ENCODE peak calls at places on chromosomes 11 and 22, in six cellular contexts. Z, R, D, B, U and I are unnamed samples.

GRCh38 chr11:111960916-111961315 is 23.8 kb downstream of the DIXDC1 start:
- DNase-seq in D (no peak), R (no peak), Z (no peak), U (no peak), B (peak; percentile 18), I (no peak)

GRCh38 chr11:7548659-7549283 is 35.0 kb downstream of the PPFIBP2 start:
- DNase-seq in D (no peak), B (peak; percentile 27), Z (peak; percentile 25), R (no peak), U (no peak), I (peak; percentile 35)

GRCh38 chr11:64238076-64238475 is 2.8 kb upstream of the FKBP2 start:
- DNase-seq in Z (no peak), R (no peak), U (no peak), B (no peak), D (no peak), I (no peak)

GRCh38 chr22:39142088-39142667 is 10.3 kb downstream of the CBX7 start:
- DNase-seq in R (no peak), U (no peak), Z (no peak), D (no peak), B (no peak), I (no peak)

GRCh38 chr22:38262051-38262795 is 10.6 kb downstream of the TMEM184B start:
- DNase-seq in B (no peak), U (peak; percentile 33), R (peak; percentile 29), Z (peak; percentile 54), D (no peak), I (peak; percentile 59)

GRCh38 chr11:64787526-64788320 is 9.4 kb upstream of the SF1 start:
- DNase-seq in B (peak; percentile 72), Z (peak; percentile 41), D (no peak), R (peak; percentile 52), U (peak; percentile 71), I (peak; percentile 76)

GRCh38 chr11:120904116-120904515 is 119.8 kb upstream of the TBCEL start:
- DNase-seq in D (no peak), R (no peak), U (no peak), B (no peak), Z (no peak), I (no peak)

GRCh38 chr11:102006835-102007566 is 40.2 kb upstream of the CFAP300 start:
- DNase-seq in Z (peak; percentile 71), D (no peak), R (no peak), U (no peak), B (peak; percentile 68), I (no peak)

GRCh38 chr11:36304349-36304748 is 8.3 kb downstream of the PRR5L start:
- DNase-seq in D (no peak), Z (no peak), R (no peak), B (no peak), U (no peak), I (peak; percentile 20)

GRCh38 chr11:77580712-77581337 is 8.9 kb upstream of the AQP11 start:
- DNase-seq in R (no peak), U (no peak), D (no peak), B (peak; percentile 61), Z (no peak), I (peak; percentile 62)

GRCh38 chr11:102268985-102269470 is 48.3 kb upstream of the BIRC3 start:
- DNase-seq in R (no peak), D (no peak), U (no peak), B (no peak), Z (no peak), I (no peak)

GRCh38 chr22:36405671-36406070 is 17.9 kb upstream of the MYH9 start:
- DNase-seq in Z (no peak), R (no peak), U (no peak), D (no peak), B (no peak), I (peak; percentile 99)

GRCh38 chr11:122559734-122560382 is 95.7 kb upstream of the UBASH3B start:
- DNase-seq in B (peak; percentile 90), Z (peak; percentile 24), U (no peak), R (no peak), D (no peak), I (peak; percentile 64)

GRCh38 chr11:14980854-14981253 is 8.7 kb upstream of the CALCA start:
- DNase-seq in U (no peak), B (peak; percentile 28), Z (no peak), D (no peak), R (no peak), I (no peak)

GRCh38 chr22:40603088-40603605 is 33.4 kb downstream of the MRTFA start:
- DNase-seq in D (no peak), B (peak; percentile 29), U (no peak), R (peak; percentile 71), Z (no peak), I (no peak)

GRCh38 chr11:75602916-75603315 is 40.9 kb downstream of the SERPINH1 start:
- DNase-seq in U (no peak), B (no peak), Z (no peak), R (peak; percentile 21), D (no peak), I (no peak)

GRCh38 chr11:75600356-75600755 is 38.3 kb downstream of the SERPINH1 start:
- DNase-seq in B (no peak), Z (no peak), D (no peak), U (no peak), R (no peak), I (no peak)

GRCh38 chr11:75603791-75604736 is 42.0 kb downstream of the SERPINH1 start:
- DNase-seq in U (no peak), R (peak; percentile 92), D (no peak), Z (no peak), B (no peak), I (no peak)

GRCh38 chr11:75611823-75612222 is 49.8 kb downstream of the SERPINH1 start:
- DNase-seq in D (no peak), R (no peak), B (no peak), U (no peak), Z (no peak), I (no peak)

DNA sequence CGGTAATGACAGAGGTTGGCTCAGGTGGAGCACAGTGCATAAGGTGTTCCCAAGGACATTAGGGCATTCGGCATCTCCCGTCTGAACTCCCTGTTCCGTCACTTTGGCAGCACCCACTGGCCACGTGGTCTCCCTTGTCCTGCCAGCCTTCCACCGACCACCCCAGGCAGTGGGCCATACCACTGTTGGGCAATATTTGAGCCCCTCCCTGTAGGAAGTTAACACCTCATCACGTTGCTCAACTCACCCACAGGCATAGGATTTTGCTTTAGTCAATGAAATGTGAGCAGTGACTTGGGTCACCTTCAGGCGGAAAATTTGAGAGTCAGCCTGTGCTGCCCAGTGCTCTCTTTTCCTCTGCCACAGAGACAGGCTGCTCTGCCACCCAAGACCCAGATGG is 44.0 kb downstream of the SERPINH1 start:
- DNase-seq in Z (no peak), R (no peak), D (no peak), B (no peak), U (no peak), I (no peak)
- TF ChIP-seq MAX in Z (no peak), R (no peak), D (no peak), B (no peak), U (no peak), I (peak; percentile 15)

GRCh38 chr22:45758603-45759002 is 87.0 kb downstream of the ATXN10 start:
- DNase-seq in R (no peak), D (no peak), Z (no peak), B (no peak), U (no peak), I (no peak)
- TF ChIP-seq MYC in R (no peak), D (no peak), Z (no peak), B (no peak), U (no peak), I (no peak)

GRCh38 chr22:27244328-27244727 is 557.2 kb downstream of the MN1 start:
- DNase-seq in R (no peak), B (peak; percentile 56), Z (no peak), D (no peak), U (no peak), I (no peak)

GRCh38 chr22:27242917-27243589 is 558.5 kb downstream of the MN1 start:
- DNase-seq in B (peak; percentile 91), D (no peak), R (no peak), Z (no peak), U (no peak), I (no peak)

GRCh38 chr22:27246558-27246957 is 555.0 kb downstream of the MN1 start:
- DNase-seq in U (no peak), B (no peak), R (no peak), D (no peak), Z (no peak), I (no peak)

GRCh38 chr22:27242474-27242873 is 559.1 kb downstream of the MN1 start:
- DNase-seq in R (no peak), B (no peak), Z (no peak), U (no peak), D (no peak), I (no peak)

GRCh38 chr22:27245056-27245455 is 556.5 kb downstream of the MN1 start:
- DNase-seq in U (no peak), Z (no peak), B (no peak), R (no peak), D (no peak), I (no peak)
- TF ChIP-seq MAX in U (no peak), Z (no peak), B (no peak), R (no peak), D (no peak), I (no peak)

DNA sequence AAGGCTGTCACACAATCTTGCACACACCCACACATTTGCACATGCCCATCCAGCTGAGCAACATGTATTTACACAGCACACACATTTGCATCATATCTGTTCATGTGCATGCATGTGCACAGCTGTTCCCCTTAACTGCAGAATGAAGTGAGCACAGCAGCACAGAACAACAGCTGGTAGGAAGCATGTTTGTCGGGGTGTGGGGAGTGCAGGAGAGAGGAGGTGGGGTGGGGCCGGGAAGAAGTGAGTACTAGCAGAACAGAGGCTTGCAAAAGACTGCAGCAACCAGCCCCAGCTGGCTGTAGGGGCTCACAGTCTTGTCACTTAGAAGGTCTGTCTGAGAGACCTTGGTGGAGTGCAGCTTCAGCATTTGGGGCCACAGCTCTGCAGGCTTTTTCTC is 296.4 kb downstream of the KIRREL3 start:
- DNase-seq in R (no peak), Z (no peak), D (no peak), U (no peak), B (no peak), I (no peak)
- TF ChIP-seq MYC in R (no peak), Z (no peak), D (no peak), U (no peak), B (no peak), I (no peak)

GRCh38 chr11:86917577-86917976 is 37.6 kb downstream of the FZD4 start:
- DNase-seq in D (no peak), B (no peak), Z (no peak), R (no peak), U (no peak), I (no peak)

GRCh38 chr11:86919557-86920210 is 35.5 kb downstream of the FZD4 start:
- DNase-seq in Z (peak; percentile 43), D (no peak), R (peak; percentile 88), U (peak; percentile 35), B (peak; percentile 74), I (peak; percentile 62)

GRCh38 chr11:86918943-86919342 is 36.3 kb downstream of the FZD4 start:
- DNase-seq in Z (no peak), D (no peak), R (peak; percentile 83), U (no peak), B (no peak), I (no peak)

GRCh38 chr11:86914836-86915519 is 40.2 kb downstream of the FZD4 start:
- DNase-seq in Z (no peak), B (no peak), R (no peak), U (no peak), D (no peak), I (no peak)

DNA sequence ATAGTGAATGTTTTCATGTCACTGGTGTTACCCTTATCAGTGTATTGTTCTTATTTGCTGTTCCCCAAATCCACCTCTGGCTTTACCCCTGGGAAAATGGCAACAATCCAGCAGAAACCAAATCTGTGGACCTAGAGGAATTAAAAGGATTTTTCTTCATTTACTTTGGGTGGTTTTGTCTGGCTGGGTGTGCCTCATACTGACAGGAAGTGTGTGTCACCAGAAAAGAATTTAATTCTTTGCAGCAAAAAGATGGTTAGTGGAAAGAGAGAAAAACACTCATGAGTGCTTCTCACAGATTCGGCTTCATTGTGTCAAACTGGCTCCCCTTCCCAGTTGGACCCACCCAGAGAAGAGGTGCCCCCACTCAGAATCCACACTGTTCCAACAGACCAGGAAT is 38.9 kb downstream of the FZD4 start:
- DNase-seq in U (no peak), Z (no peak), R (peak; percentile 84), B (peak; percentile 65), D (no peak), I (no peak)
- TF ChIP-seq MAX in U (no peak), Z (no peak), R (no peak), B (no peak), D (no peak), I (no peak)